ENCODE peak calls at places on chromosome 15, in four cellular contexts. One of them, this sample, is unnamed.
A peak's percentile ranks its signal among the peaks of the same experiment; 100 is the strongest.

GRCh38 chr15:26372712-26373111 is 400.2 kb downstream of the GABRB3 start:
- DNase-seq in transverse colon: no peak
- DNase-seq in GM12878: no peak
- DNase-seq in CD8-positive, alpha-beta T cell: no peak
- DNase-seq in this sample: no peak

GRCh38 chr15:92883643-92884458 is 16.3 kb upstream of the CHD2 start:
- DNase-seq in transverse colon: no peak
- DNase-seq in GM12878: no peak
- DNase-seq in CD8-positive, alpha-beta T cell: no peak
- DNase-seq in this sample: no peak

GRCh38 chr15:29127506-29128430 is 141.9 kb downstream of the NSMCE3 start:
- DNase-seq in transverse colon: no peak
- DNase-seq in GM12878: no peak
- DNase-seq in CD8-positive, alpha-beta T cell: no peak
- DNase-seq in this sample: no peak

GRCh38 chr15:34582461-34583357 is 742 bp downstream of the GOLGA8B start:
- DNase-seq in transverse colon: peak; percentile 44
- DNase-seq in GM12878: no peak
- DNase-seq in CD8-positive, alpha-beta T cell: peak; percentile 39
- DNase-seq in this sample: no peak

GRCh38 chr15:42118650-42119531 is 24.5 kb upstream of the PLA2G4D start:
- DNase-seq in transverse colon: peak; percentile 41
- DNase-seq in GM12878: no peak
- DNase-seq in CD8-positive, alpha-beta T cell: no peak
- DNase-seq in this sample: no peak

GRCh38 chr15:94670436-94671034 is 439.2 kb downstream of the MCTP2 start:
- DNase-seq in transverse colon: no peak
- DNase-seq in GM12878: no peak
- DNase-seq in CD8-positive, alpha-beta T cell: no peak
- DNase-seq in this sample: peak; percentile 48

GRCh38 chr15:78065284-78065872 is 12.1 kb downstream of the TBC1D2B start:
- DNase-seq in transverse colon: peak; percentile 66
- DNase-seq in GM12878: no peak
- DNase-seq in CD8-positive, alpha-beta T cell: no peak
- DNase-seq in this sample: peak; percentile 99

GRCh38 chr15:31254431-31255175 is 72.0 kb upstream of the KLF13 start:
- DNase-seq in transverse colon: peak; percentile 77
- DNase-seq in GM12878: no peak
- DNase-seq in CD8-positive, alpha-beta T cell: no peak
- DNase-seq in this sample: peak; percentile 38

GRCh38 chr15:36756707-36757106 is 177.3 kb downstream of the CDIN1 start:
- DNase-seq in transverse colon: no peak
- DNase-seq in GM12878: no peak
- DNase-seq in CD8-positive, alpha-beta T cell: no peak
- DNase-seq in this sample: no peak

GRCh38 chr15:55619783-55620182 is 31.6 kb upstream of the PYGO1 start:
- DNase-seq in transverse colon: no peak
- DNase-seq in GM12878: no peak
- DNase-seq in CD8-positive, alpha-beta T cell: no peak
- DNase-seq in this sample: no peak

GRCh38 chr15:35320158-35320780 is 225.7 kb downstream of the DPH6 start:
- DNase-seq in transverse colon: no peak
- DNase-seq in GM12878: no peak
- DNase-seq in CD8-positive, alpha-beta T cell: no peak
- DNase-seq in this sample: no peak

GRCh38 chr15:64596701-64597468 is 136.5 kb downstream of the ZNF609 start:
- DNase-seq in transverse colon: no peak
- DNase-seq in GM12878: no peak
- DNase-seq in CD8-positive, alpha-beta T cell: peak; percentile 22
- DNase-seq in this sample: peak; percentile 54

GRCh38 chr15:71355268-71355667 is 240.0 kb downstream of the THSD4 start:
- DNase-seq in transverse colon: no peak
- DNase-seq in GM12878: no peak
- DNase-seq in CD8-positive, alpha-beta T cell: no peak
- DNase-seq in this sample: no peak

GRCh38 chr15:35810007-35810406 is 264.0 kb upstream of the DPH6 start:
- DNase-seq in transverse colon: no peak
- DNase-seq in GM12878: no peak
- DNase-seq in CD8-positive, alpha-beta T cell: no peak
- DNase-seq in this sample: no peak

GRCh38 chr15:93948728-93949127 is 282.6 kb upstream of the MCTP2 start:
- DNase-seq in transverse colon: no peak
- DNase-seq in GM12878: no peak
- DNase-seq in CD8-positive, alpha-beta T cell: no peak
- DNase-seq in this sample: peak; percentile 2

GRCh38 chr15:70752142-70752754 is 11.1 kb downstream of the UACA start:
- DNase-seq in transverse colon: peak; percentile 34
- DNase-seq in GM12878: no peak
- DNase-seq in CD8-positive, alpha-beta T cell: no peak
- DNase-seq in this sample: peak; percentile 58

GRCh38 chr15:71294636-71295241 is 179.5 kb downstream of the THSD4 start:
- DNase-seq in transverse colon: peak; percentile 88
- DNase-seq in GM12878: no peak
- DNase-seq in CD8-positive, alpha-beta T cell: no peak
- DNase-seq in this sample: peak; percentile 90

GRCh38 chr15:94412979-94413741 is 181.8 kb downstream of the MCTP2 start:
- DNase-seq in transverse colon: peak; percentile 67
- DNase-seq in GM12878: no peak
- DNase-seq in CD8-positive, alpha-beta T cell: no peak
- DNase-seq in this sample: peak; percentile 35

GRCh38 chr15:73724211-73724610 is 28.9 kb downstream of the INSYN1 start:
- DNase-seq in transverse colon: no peak
- DNase-seq in GM12878: no peak
- DNase-seq in CD8-positive, alpha-beta T cell: no peak
- DNase-seq in this sample: no peak

GRCh38 chr15:74378853-74379252 is 11.4 kb upstream of the CYP11A1 start:
- DNase-seq in transverse colon: no peak
- DNase-seq in GM12878: no peak
- DNase-seq in CD8-positive, alpha-beta T cell: no peak
- DNase-seq in this sample: no peak

GRCh38 chr15:58115692-58116091 is 22.5 kb upstream of the AQP9 start:
- DNase-seq in transverse colon: no peak
- DNase-seq in GM12878: no peak
- DNase-seq in CD8-positive, alpha-beta T cell: no peak
- DNase-seq in this sample: peak; percentile 48

GRCh38 chr15:69474846-69475455 is 22.3 kb downstream of the RPLP1 start:
- DNase-seq in transverse colon: no peak
- DNase-seq in GM12878: no peak
- DNase-seq in CD8-positive, alpha-beta T cell: no peak
- DNase-seq in this sample: no peak

GRCh38 chr15:85671156-85671555 is 123.6 kb downstream of the KLHL25 start:
- DNase-seq in transverse colon: no peak
- DNase-seq in GM12878: no peak
- DNase-seq in CD8-positive, alpha-beta T cell: no peak
- DNase-seq in this sample: peak; percentile 42

GRCh38 chr15:92869263-92869940 is 30.7 kb upstream of the CHD2 start:
- DNase-seq in transverse colon: no peak
- DNase-seq in GM12878: no peak
- DNase-seq in CD8-positive, alpha-beta T cell: no peak
- DNase-seq in this sample: no peak

GRCh38 chr15:77500986-77501385 is 80.3 kb downstream of the HMG20A start:
- DNase-seq in transverse colon: no peak
- DNase-seq in GM12878: no peak
- DNase-seq in CD8-positive, alpha-beta T cell: no peak
- DNase-seq in this sample: peak; percentile 74

GRCh38 chr15:98421419-98422085 is 226.8 kb upstream of the IGF1R start:
- DNase-seq in transverse colon: peak; percentile 58
- DNase-seq in GM12878: no peak
- DNase-seq in CD8-positive, alpha-beta T cell: peak; percentile 60
- DNase-seq in this sample: peak; percentile 25

GRCh38 chr15:64284037-64284436 is 71.9 kb downstream of the CSNK1G1 start:
- DNase-seq in transverse colon: no peak
- DNase-seq in GM12878: no peak
- DNase-seq in CD8-positive, alpha-beta T cell: no peak
- DNase-seq in this sample: peak; percentile 75

GRCh38 chr15:60093273-60094067 is 89.4 kb downstream of the FOXB1 start:
- DNase-seq in transverse colon: peak; percentile 33
- DNase-seq in GM12878: no peak
- DNase-seq in CD8-positive, alpha-beta T cell: no peak
- DNase-seq in this sample: no peak

GRCh38 chr15:48695088-48695834 is 49.8 kb upstream of the FBN1 start:
- DNase-seq in transverse colon: no peak
- DNase-seq in GM12878: no peak
- DNase-seq in CD8-positive, alpha-beta T cell: no peak
- DNase-seq in this sample: peak; percentile 93

GRCh38 chr15:66740802-66741201 is 38.8 kb downstream of the SMAD6 start:
- DNase-seq in transverse colon: peak; percentile 72
- DNase-seq in GM12878: no peak
- DNase-seq in CD8-positive, alpha-beta T cell: no peak
- DNase-seq in this sample: peak; percentile 53

GRCh38 chr15:88477885-88478284 is 10.4 kb downstream of the MRPS11 start:
- DNase-seq in transverse colon: no peak
- DNase-seq in GM12878: no peak
- DNase-seq in CD8-positive, alpha-beta T cell: no peak
- DNase-seq in this sample: no peak

GRCh38 chr15:88479169-88479568 is 11.7 kb downstream of the MRPS11 start:
- DNase-seq in transverse colon: no peak
- DNase-seq in GM12878: no peak
- DNase-seq in CD8-positive, alpha-beta T cell: no peak
- DNase-seq in this sample: no peak

GRCh38 chr15:88480981-88481380 is 13.5 kb downstream of the MRPS11 start:
- DNase-seq in transverse colon: no peak
- DNase-seq in GM12878: no peak
- DNase-seq in CD8-positive, alpha-beta T cell: no peak
- DNase-seq in this sample: no peak

GRCh38 chr15:88477126-88477525 is 9.6 kb downstream of the MRPS11 start:
- DNase-seq in transverse colon: no peak
- DNase-seq in GM12878: no peak
- DNase-seq in CD8-positive, alpha-beta T cell: no peak
- DNase-seq in this sample: no peak

GRCh38 chr15:88476635-88477038 is 9.1 kb downstream of the MRPS11 start:
- DNase-seq in transverse colon: no peak
- DNase-seq in GM12878: no peak
- DNase-seq in CD8-positive, alpha-beta T cell: no peak
- DNase-seq in this sample: peak; percentile 68
- TF ChIP-seq CTCF in transverse colon: peak; percentile 45
- TF ChIP-seq CTCF in GM12878: peak; percentile 47
- TF ChIP-seq CTCF in CD8-positive, alpha-beta T cell: peak; percentile 35
- TF ChIP-seq CTCF in this sample: peak; percentile 61

GRCh38 chr15:40352221-40352901 is 1.5 kb downstream of the PHGR1 start:
- DNase-seq in transverse colon: peak; percentile 53
- DNase-seq in GM12878: no peak
- DNase-seq in CD8-positive, alpha-beta T cell: no peak
- DNase-seq in this sample: no peak
- H3K4me3 ChIP-seq in transverse colon: peak overlapping the region; percentile 58
- H3K4me3 ChIP-seq in GM12878: no peak overlapping the region
- H3K4me3 ChIP-seq in CD8-positive, alpha-beta T cell: no peak overlapping the region
- H3K4me3 ChIP-seq in this sample: no peak overlapping the region

DNA sequence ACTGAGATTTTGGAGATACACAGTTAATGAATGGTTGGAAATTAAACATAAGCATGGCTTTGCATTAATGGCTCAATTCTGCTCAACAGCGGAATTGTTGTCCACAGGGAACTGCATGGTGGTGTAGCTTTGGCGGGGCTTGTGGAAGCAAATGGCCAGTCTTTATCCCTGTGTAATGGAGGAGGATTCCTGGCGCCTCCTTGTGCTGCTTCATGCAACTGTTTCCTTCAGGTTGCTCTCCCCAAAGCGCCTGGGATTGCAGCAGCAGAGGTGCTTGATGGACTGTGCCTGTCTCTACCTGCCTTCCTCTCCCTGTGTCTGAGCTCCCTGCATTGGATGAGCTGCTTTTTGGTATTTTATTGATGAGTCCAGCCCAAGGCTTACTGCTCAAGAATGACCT is 72.9 kb upstream of the NDN start:
- DNase-seq in transverse colon: no peak
- DNase-seq in GM12878: no peak
- DNase-seq in CD8-positive, alpha-beta T cell: no peak
- DNase-seq in this sample: no peak
- TF ChIP-seq CTCF in transverse colon: no peak
- TF ChIP-seq CTCF in GM12878: no peak
- TF ChIP-seq CTCF in CD8-positive, alpha-beta T cell: no peak
- TF ChIP-seq CTCF in this sample: no peak

DNA sequence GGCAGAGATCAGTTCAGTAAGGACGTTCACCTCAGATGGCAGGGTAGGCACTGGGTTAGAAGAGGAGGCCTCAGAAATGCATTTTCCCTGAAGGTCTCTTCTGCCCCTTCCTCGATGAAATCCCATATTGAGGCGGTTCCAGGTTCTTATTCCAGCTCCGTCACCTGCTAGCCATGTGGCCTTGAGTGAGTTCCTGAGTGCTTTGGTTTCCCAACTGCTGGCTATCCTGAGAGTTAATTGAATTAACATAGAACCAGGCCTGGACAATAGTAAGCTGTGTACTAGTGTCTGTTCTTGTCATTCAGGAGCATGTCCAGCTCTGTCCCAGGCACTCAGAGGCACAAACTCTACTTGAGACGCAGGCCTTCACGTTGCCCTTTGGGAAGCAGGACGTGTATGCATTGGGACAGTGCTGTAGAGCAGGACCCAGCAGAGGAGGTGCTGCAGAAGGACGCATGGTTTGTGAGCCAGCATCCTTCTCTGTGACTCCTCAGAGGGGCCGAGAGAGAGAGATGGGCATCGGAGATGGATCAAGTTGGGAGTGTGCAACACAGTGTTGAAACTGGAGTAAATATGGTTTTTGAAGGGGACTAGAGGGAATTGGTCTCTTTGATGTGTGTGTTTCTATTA is 114.2 kb downstream of the ASB7 start:
- DNase-seq in transverse colon: no peak
- DNase-seq in GM12878: no peak
- DNase-seq in CD8-positive, alpha-beta T cell: no peak
- DNase-seq in this sample: no peak
- H3K4me3 ChIP-seq in transverse colon: no peak overlapping the region
- H3K4me3 ChIP-seq in GM12878: no peak overlapping the region
- H3K4me3 ChIP-seq in CD8-positive, alpha-beta T cell: no peak overlapping the region
- H3K4me3 ChIP-seq in this sample: no peak overlapping the region

GRCh38 chr15:45167631-45168205 is 20.0 kb downstream of the SHF start:
- DNase-seq in transverse colon: no peak
- DNase-seq in GM12878: no peak
- DNase-seq in CD8-positive, alpha-beta T cell: no peak
- DNase-seq in this sample: no peak

GRCh38 chr15:45165536-45165935 is 22.2 kb downstream of the SHF start:
- DNase-seq in transverse colon: no peak
- DNase-seq in GM12878: no peak
- DNase-seq in CD8-positive, alpha-beta T cell: no peak
- DNase-seq in this sample: no peak

GRCh38 chr15:45168286-45168685 is 19.5 kb downstream of the SHF start:
- DNase-seq in transverse colon: no peak
- DNase-seq in GM12878: no peak
- DNase-seq in CD8-positive, alpha-beta T cell: no peak
- DNase-seq in this sample: no peak

GRCh38 chr15:45168751-45169551 is 18.8 kb downstream of the SHF start:
- DNase-seq in transverse colon: no peak
- DNase-seq in GM12878: no peak
- DNase-seq in CD8-positive, alpha-beta T cell: no peak
- DNase-seq in this sample: no peak

GRCh38 chr15:45166792-45167630 is 20.8 kb downstream of the SHF start:
- DNase-seq in transverse colon: peak; percentile 89
- DNase-seq in GM12878: peak; percentile 51
- DNase-seq in CD8-positive, alpha-beta T cell: peak; percentile 84
- DNase-seq in this sample: peak; percentile 77
- TF ChIP-seq CTCF in transverse colon: peak; percentile 89
- TF ChIP-seq CTCF in GM12878: peak; percentile 87
- TF ChIP-seq CTCF in CD8-positive, alpha-beta T cell: peak; percentile 47
- TF ChIP-seq CTCF in this sample: peak; percentile 57

This sample was measured in fibroblast of mammary gland.